ENCODE peak calls at places on chromosomes 16 and 17, in ten cellular contexts. Z is IMR-90, C is thoracic aorta, P is tibial artery, K is OCI-LY7, G is stomach, W is heart left ventricle, O is transverse colon, Y is GM23248, M is tibial nerve. S is an unnamed sample. For H3K4me1, the result is how much of the 10 kb centered on the place peaks cover.

GRCh38 chr17:74437702-74438101 is 5.8 kb downstream of the GPRC5C start:
- DNase-seq in Z (no peak), C (no peak), P (no peak), K (peak), G (no peak), W (no peak), O (no peak), Y (no peak), M (no peak), S (no peak)

GRCh38 chr17:16886655-16887322 is 85.1 kb downstream of the TNFRSF13B start:
- DNase-seq in Z (no peak), C (no peak), P (no peak), K (no peak), G (no peak), W (no peak), O (no peak), Y (peak), M (no peak), S (no peak)

GRCh38 chr16:70156207-70156978 is 17.2 kb upstream of the CLEC18C start:
- DNase-seq in Z (no peak), C (no peak), P (no peak), K (no peak), G (no peak), W (no peak), O (no peak), Y (no peak), M (no peak), S (no peak)

GRCh38 chr17:73308017-73308823 is 3.6 kb downstream of the CDC42EP4 start:
- DNase-seq in Z (peak), C (peak), P (peak), K (no peak), G (peak), W (peak), O (peak), Y (peak), M (peak), S (no peak)

GRCh38 chr17:31490991-31491793 is 99.7 kb downstream of the RAB11FIP4 start:
- DNase-seq in Z (no peak), C (no peak), P (no peak), K (peak), G (no peak), W (no peak), O (peak), Y (no peak), M (no peak), S (no peak)

GRCh38 chr17:5662409-5663150 is 78.3 kb upstream of the NLRP1 start:
- DNase-seq in Z (no peak), C (no peak), P (peak), K (no peak), G (no peak), W (no peak), O (no peak), Y (no peak), M (no peak), S (no peak)

GRCh38 chr16:51180719-51181494 is 29.8 kb upstream of the SALL1 start:
- DNase-seq in Z (no peak), C (no peak), P (no peak), K (peak), G (no peak), W (no peak), O (no peak), Y (no peak), M (no peak), S (no peak)

GRCh38 chr16:85369741-85370528 is 243.2 kb upstream of the GSE1 start:
- DNase-seq in Z (no peak), C (peak), P (peak), K (peak), G (peak), W (no peak), O (peak), Y (peak), M (peak), S (no peak)

GRCh38 chr16:81251871-81252270 is 13.4 kb downstream of the BCO1 start:
- DNase-seq in Z (peak), C (no peak), P (no peak), K (no peak), G (no peak), W (no peak), O (no peak), Y (peak), M (no peak), S (no peak)

GRCh38 chr16:69903851-69904250 is 47.3 kb upstream of the CLEC18A start:
- DNase-seq in Z (no peak), C (no peak), P (no peak), K (no peak), G (no peak), W (no peak), O (no peak), Y (no peak), M (no peak), S (no peak)

GRCh38 chr17:83029571-83029970 is 49.8 kb upstream of the METRNL start:
- DNase-seq in Z (no peak), C (no peak), P (no peak), K (no peak), G (no peak), W (no peak), O (no peak), Y (no peak), M (no peak), S (no peak)

GRCh38 chr17:3983945-3984484 is 19.8 kb upstream of the ATP2A3 start:
- DNase-seq in Z (peak), C (no peak), P (no peak), K (no peak), G (no peak), W (peak), O (no peak), Y (peak), M (no peak), S (no peak)

GRCh38 chr16:88706288-88706964 is at the start of the genes CTU2 and RNF166:
- DNase-seq in Z (peak), C (peak), P (peak), K (peak), G (peak), W (peak), O (peak), Y (peak), M (peak), S (no peak)

GRCh38 chr17:82931696-82932060 is 91.9 kb upstream of the ZNF750 start:
- DNase-seq in Z (peak), C (no peak), P (peak), K (no peak), G (peak), W (peak), O (peak), Y (peak), M (peak), S (no peak)

GRCh38 chr17:73657473-73658116 is 13.3 kb upstream of the SDK2 start:
- DNase-seq in Z (no peak), C (no peak), P (no peak), K (peak), G (peak), W (peak), O (peak), Y (peak), M (no peak), S (no peak)

GRCh38 chr16:85768225-85768624 is 17.3 kb upstream of the C16orf74 start:
- DNase-seq in Z (no peak), C (no peak), P (no peak), K (no peak), G (no peak), W (no peak), O (no peak), Y (peak), M (no peak), S (no peak)

GRCh38 chr17:40604327-40605080 is 39.2 kb upstream of the CCR7 start:
- DNase-seq in Z (no peak), C (no peak), P (no peak), K (no peak), G (no peak), W (no peak), O (no peak), Y (no peak), M (no peak), S (no peak)

GRCh38 chr17:67594115-67594878 is 123.4 kb upstream of the NOL11 start:
- DNase-seq in Z (no peak), C (no peak), P (no peak), K (no peak), G (no peak), W (no peak), O (no peak), Y (no peak), M (no peak), S (no peak)

GRCh38 chr17:70621593-70621992 is 452.3 kb downstream of the KCNJ2 start:
- DNase-seq in Z (peak), C (no peak), P (no peak), K (no peak), G (no peak), W (peak), O (no peak), Y (peak), M (no peak), S (no peak)

GRCh38 chr17:71200597-71200996 is 920.2 kb upstream of the SOX9 start:
- DNase-seq in Z (no peak), C (no peak), P (no peak), K (no peak), G (no peak), W (no peak), O (no peak), Y (peak), M (no peak), S (no peak)

GRCh38 chr17:73354423-73355284 is 42.9 kb upstream of the CDC42EP4 start:
- DNase-seq in Z (no peak), C (no peak), P (no peak), K (no peak), G (no peak), W (no peak), O (no peak), Y (no peak), M (no peak), S (no peak)

GRCh38 chr17:42185497-42185860 is 227 bp upstream of the HCRT start:
- DNase-seq in Z (no peak), C (no peak), P (no peak), K (no peak), G (no peak), W (no peak), O (no peak), Y (no peak), M (no peak), S (no peak)

GRCh38 chr17:3843935-3844516 is 2.0 kb downstream of the NCBP3 start:
- DNase-seq in Z (no peak), C (no peak), P (no peak), K (peak), G (peak), W (no peak), O (peak), Y (peak), M (no peak), S (no peak)

GRCh38 chr16:70416748-70417616 is 21.9 kb downstream of the ST3GAL2 start:
- DNase-seq in Z (no peak), C (no peak), P (no peak), K (peak), G (no peak), W (no peak), O (peak), Y (no peak), M (no peak), S (no peak)

GRCh38 chr17:61200349-61200735 is 199.3 kb upstream of the TBX2 start:
- DNase-seq in Z (peak), C (no peak), P (no peak), K (no peak), G (no peak), W (no peak), O (no peak), Y (no peak), M (no peak), S (no peak)

GRCh38 chr17:47225911-47226688 is 17.0 kb downstream of the MYL4 start:
- DNase-seq in Z (peak), C (no peak), P (no peak), K (no peak), G (no peak), W (no peak), O (no peak), Y (peak), M (no peak), S (no peak)

GRCh38 chr16:88953003-88953690 is 23.9 kb downstream of the CBFA2T3 start:
- DNase-seq in Z (no peak), C (no peak), P (no peak), K (no peak), G (no peak), W (no peak), O (no peak), Y (no peak), M (no peak), S (no peak)

GRCh38 chr17:10357768-10358167 is 15.0 kb downstream of the MYH13 start:
- DNase-seq in Z (no peak), C (no peak), P (no peak), K (peak), G (no peak), W (no peak), O (no peak), Y (peak), M (no peak), S (no peak)

DNA sequence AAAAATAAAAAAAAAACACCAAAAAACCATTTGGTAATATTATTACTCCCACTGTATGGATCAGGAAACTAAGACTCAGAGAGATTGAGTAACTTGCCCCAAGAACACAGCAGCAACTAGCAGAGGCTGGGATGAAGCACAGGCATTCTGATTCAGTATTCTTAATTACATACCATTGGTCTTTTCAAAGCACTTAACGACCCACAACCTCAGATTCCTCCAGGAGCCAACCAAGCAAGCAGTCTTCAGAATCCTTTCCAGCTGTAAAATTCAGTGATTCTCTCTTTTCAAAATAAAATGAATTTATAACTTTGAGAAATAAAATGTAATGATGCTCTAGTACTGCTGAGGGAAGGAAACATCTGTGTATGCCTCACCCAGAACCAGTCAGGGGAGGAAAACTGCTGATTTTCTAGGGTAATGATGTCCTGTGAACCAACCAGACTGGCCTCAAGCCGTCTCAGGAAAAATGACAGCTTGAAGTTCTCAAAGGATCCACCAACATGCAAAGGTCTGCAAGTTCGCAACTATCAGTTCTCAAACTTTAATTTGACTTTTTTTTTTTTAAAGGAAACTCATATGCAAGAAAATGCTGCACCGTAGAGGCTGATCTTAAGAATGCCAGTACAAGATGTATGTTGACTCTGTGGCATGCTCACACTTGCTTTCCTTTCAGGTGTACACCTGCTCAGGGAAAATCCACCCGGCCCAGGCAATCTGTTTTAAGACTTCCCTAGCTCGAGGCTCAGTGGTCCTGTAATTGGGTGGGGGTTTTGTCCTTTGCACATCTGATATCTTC is 9.0 kb downstream of the CUEDC1 start:
- DNase-seq in Z (peak), C (no peak), P (no peak), K (no peak), G (no peak), W (peak), O (no peak), Y (peak), M (no peak), S (no peak)
- H3K4me1 ChIP-seq in Z (under half), C (half or more), P (half or more), K (under half), G (half or more), W (half or more), O (half or more), Y (half or more), M (half or more), S (half or more)

DNA sequence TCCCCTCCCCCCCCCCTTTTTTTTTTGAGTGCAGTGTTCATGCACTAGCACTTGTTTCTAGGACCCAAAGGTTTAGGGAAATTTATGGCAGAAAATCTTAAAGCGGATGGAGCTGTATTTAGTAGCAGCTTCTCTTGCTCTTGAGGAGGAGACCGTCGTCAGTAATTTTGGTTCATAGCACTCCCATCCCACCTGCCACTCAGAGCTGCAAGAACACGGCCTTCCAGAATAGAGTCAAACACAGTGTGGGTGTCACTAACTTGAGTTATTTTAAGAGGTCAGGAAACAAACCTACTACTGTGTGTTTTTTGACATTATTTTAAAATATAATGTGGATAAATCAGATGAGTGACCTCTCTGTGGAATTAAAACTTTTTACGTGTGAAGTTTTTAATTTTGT is 37.3 kb downstream of the SEC14L1 start:
- DNase-seq in Z (no peak), C (no peak), P (no peak), K (no peak), G (no peak), W (no peak), O (no peak), Y (no peak), M (no peak), S (no peak)
- H3K4me1 ChIP-seq in Z (under half), C (under half), P (under half), K (under half), G (under half), W (under half), O (under half), Y (under half), M (under half), S (half or more)

GRCh38 chr16:52212841-52213240 is 334.1 kb downstream of the TOX3 start:
- DNase-seq in Z (no peak), C (no peak), P (no peak), K (no peak), G (no peak), W (no peak), O (no peak), Y (no peak), M (no peak), S (no peak)
- H3K4me1 ChIP-seq in Z (under half), C (under half), P (under half), K (under half), G (under half), W (under half), O (under half), Y (under half), M (under half), S (under half)

GRCh38 chr16:87356491-87356853 is 27.1 kb downstream of the FBXO31 start:
- DNase-seq in Z (no peak), C (no peak), P (no peak), K (no peak), G (no peak), W (no peak), O (no peak), Y (no peak), M (no peak), S (no peak)

GRCh38 chr16:87359121-87359520 is 24.5 kb downstream of the FBXO31 start:
- DNase-seq in Z (no peak), C (no peak), P (no peak), K (no peak), G (no peak), W (no peak), O (no peak), Y (no peak), M (no peak), S (no peak)

GRCh38 chr16:87360862-87361610 is 22.5 kb downstream of the FBXO31 start:
- DNase-seq in Z (no peak), C (no peak), P (no peak), K (no peak), G (no peak), W (peak), O (no peak), Y (no peak), M (no peak), S (no peak)

GRCh38 chr16:87358250-87358649 is 25.3 kb downstream of the FBXO31 start:
- DNase-seq in Z (no peak), C (no peak), P (no peak), K (no peak), G (no peak), W (no peak), O (no peak), Y (no peak), M (no peak), S (no peak)

GRCh38 chr16:87358696-87359095 is 24.9 kb downstream of the FBXO31 start:
- DNase-seq in Z (no peak), C (no peak), P (no peak), K (no peak), G (no peak), W (no peak), O (no peak), Y (no peak), M (no peak), S (no peak)
- H3K4me1 ChIP-seq in Z (under half), C (under half), P (under half), K (under half), G (under half), W (under half), O (under half), Y (under half), M (under half), S (under half)

GRCh38 chr16:29811170-29811895 is 660 bp upstream of the PRRT2 start:
- DNase-seq in Z (peak), C (peak), P (peak), K (peak), G (peak), W (peak), O (peak), Y (peak), M (peak), S (peak)

GRCh38 chr16:29811896-29812665 is at the start of gene PRRT2:
- DNase-seq in Z (peak), C (peak), P (peak), K (no peak), G (no peak), W (peak), O (peak), Y (peak), M (peak), S (no peak)

GRCh38 chr16:29809031-29809747 is 2.8 kb upstream of the PRRT2 start:
- DNase-seq in Z (no peak), C (no peak), P (peak), K (no peak), G (no peak), W (no peak), O (no peak), Y (no peak), M (no peak), S (no peak)

GRCh38 chr16:29809850-29810698 is 1.9 kb upstream of the PRRT2 start:
- DNase-seq in Z (no peak), C (no peak), P (no peak), K (peak), G (no peak), W (no peak), O (no peak), Y (peak), M (no peak), S (no peak)

DNA sequence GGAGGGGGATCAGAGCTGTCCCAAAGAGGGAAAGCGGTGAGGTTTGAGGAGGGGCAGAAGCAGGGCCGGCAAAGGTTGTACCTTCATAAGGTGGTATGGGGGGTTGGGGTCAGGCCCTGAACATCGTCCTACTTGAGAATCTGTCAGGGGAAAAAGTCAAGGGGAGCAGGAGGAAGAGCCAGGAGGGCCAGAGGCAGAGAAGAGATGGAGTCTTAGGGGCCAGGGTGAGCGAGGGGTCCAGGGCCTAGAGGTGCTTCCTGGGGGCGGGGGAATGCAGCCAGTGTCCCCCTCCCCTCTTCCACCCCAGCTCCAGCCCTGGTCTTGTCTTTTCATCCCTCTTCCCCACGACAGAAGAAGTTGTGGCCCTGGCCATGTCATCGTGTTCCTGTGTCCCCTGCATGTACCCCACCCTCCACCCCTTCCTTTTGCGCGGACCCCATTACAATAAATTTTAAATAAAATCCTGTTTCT is 1.3 kb upstream of the PRRT2 start:
- DNase-seq in Z (no peak), C (no peak), P (peak), K (no peak), G (no peak), W (peak), O (no peak), Y (no peak), M (no peak), S (no peak)
- H3K4me1 ChIP-seq in Z (under half), C (half or more), P (half or more), K (half or more), G (half or more), W (half or more), O (half or more), Y (under half), M (half or more), S (under half)

GRCh38 chr17:55282379-55282702 is 17.6 kb downstream of the HLF start:
- DNase-seq in Z (no peak), C (no peak), P (no peak), K (no peak), G (no peak), W (no peak), O (no peak), Y (no peak), M (no peak), S (no peak)
- H3K4me1 ChIP-seq in Z (under half), C (half or more), P (half or more), K (under half), G (under half), W (half or more), O (under half), Y (under half), M (under half), S (under half)

DNA sequence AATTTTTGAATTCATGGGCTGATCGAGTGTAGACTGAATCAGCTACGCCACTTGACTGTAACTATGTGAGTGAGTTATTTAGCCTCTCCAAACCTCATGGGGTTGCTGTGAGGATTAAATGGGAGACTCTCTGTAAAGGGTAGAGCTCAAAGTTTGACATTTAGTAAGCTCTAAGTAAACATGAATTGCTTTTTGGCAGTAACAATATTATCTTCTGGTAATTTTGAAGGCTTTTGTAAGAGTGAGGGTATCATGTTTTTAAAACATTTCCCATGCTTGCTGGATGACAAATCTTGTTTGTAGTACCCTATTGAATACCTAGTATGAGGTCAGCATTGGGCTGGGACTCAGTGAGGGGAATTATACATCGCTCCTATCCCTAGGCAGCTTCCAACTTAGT is 35.3 kb downstream of the MRTFB start:
- DNase-seq in Z (peak), C (no peak), P (no peak), K (no peak), G (no peak), W (no peak), O (no peak), Y (no peak), M (no peak), S (no peak)
- H3K4me1 ChIP-seq in Z (under half), C (under half), P (under half), K (under half), G (under half), W (half or more), O (under half), Y (under half), M (under half), S (under half)

S was measured in Panc1.